ENCODE peak calls at places on chromosomes 16 and 17, in four cellular contexts. P, Q, I and X are unnamed samples.

GRCh38 chr16:75075688-75076268 is 40.8 kb downstream of the LDHD start:
- DNase-seq in P (no peak), Q (no peak), I (no peak), X (no peak)

GRCh38 chr17:15973016-15973415 is 26.5 kb downstream of the ZSWIM7 start:
- DNase-seq in P (no peak), Q (no peak), I (no peak), X (no peak)

GRCh38 chr17:81097943-81098308 is 63.0 kb downstream of the BAIAP2 start:
- DNase-seq in P (peak; percentile 12), Q (no peak), I (peak; percentile 25), X (no peak)

GRCh38 chr17:68247445-68248198 is at the start of gene AMZ2:
- DNase-seq in P (peak; percentile 77), Q (peak; percentile 61), I (peak; percentile 93), X (peak; percentile 80)

GRCh38 chr17:68771867-68772515 is 170.8 kb upstream of the FAM20A start:
- DNase-seq in P (peak; percentile 69), Q (peak; percentile 15), I (peak; percentile 29), X (no peak)

GRCh38 chr17:74978240-74978639 is 5.7 kb upstream of the HID1 start:
- DNase-seq in P (no peak), Q (no peak), I (no peak), X (no peak)

GRCh38 chr17:46782250-46782953 is 36.1 kb downstream of the WNT3 start:
- DNase-seq in P (no peak), Q (no peak), I (no peak), X (no peak)

GRCh38 chr16:77434022-77434364 is 841 bp downstream of the ADAMTS18 start:
- DNase-seq in P (no peak), Q (no peak), I (no peak), X (no peak)

GRCh38 chr17:73815474-73815873 is 171.2 kb upstream of the SDK2 start:
- DNase-seq in P (no peak), Q (no peak), I (no peak), X (no peak)

GRCh38 chr17:63445571-63446217 is 412 bp downstream of the CYB561 start:
- DNase-seq in P (no peak), Q (no peak), I (no peak), X (no peak)

GRCh38 chr16:69166221-69166833 is 20.6 kb upstream of the SNTB2 start:
- DNase-seq in P (peak; percentile 28), Q (no peak), I (no peak), X (no peak)

GRCh38 chr16:14117051-14117450 is 45.9 kb downstream of the MRTFB start:
- DNase-seq in P (no peak), Q (no peak), I (no peak), X (no peak)

GRCh38 chr16:81606039-81606438 is 161.4 kb downstream of the CMIP start:
- DNase-seq in P (no peak), Q (no peak), I (no peak), X (no peak)

GRCh38 chr16:24544640-24545039 is 5.3 kb downstream of the RBBP6 start:
- DNase-seq in P (no peak), Q (no peak), I (no peak), X (no peak)

GRCh38 chr17:59487161-59487873 is 78.1 kb upstream of the DHX40 start:
- DNase-seq in P (no peak), Q (no peak), I (no peak), X (no peak)

GRCh38 chr17:55086635-55087058 is 118.1 kb downstream of the STXBP4 start:
- DNase-seq in P (peak; percentile 69), Q (peak; percentile 46), I (no peak), X (peak; percentile 75)

GRCh38 chr17:78993981-78994671 is 14.4 kb upstream of the LGALS3BP start:
- DNase-seq in P (no peak), Q (no peak), I (no peak), X (no peak)

GRCh38 chr16:67100569-67101300 is 9.0 kb upstream of the PHAF1 start:
- DNase-seq in P (no peak), Q (no peak), I (no peak), X (no peak)

GRCh38 chr16:89446136-89446974 is 44.0 kb downstream of the ANKRD11 start:
- DNase-seq in P (no peak), Q (no peak), I (no peak), X (no peak)

GRCh38 chr16:17245727-17246576 is 224.8 kb downstream of the XYLT1 start:
- DNase-seq in P (no peak), Q (no peak), I (no peak), X (no peak)

GRCh38 chr17:67243284-67243683 is 1.7 kb downstream of the HELZ start:
- DNase-seq in P (no peak), Q (no peak), I (no peak), X (no peak)
- H3K4me3 ChIP-seq in P (peak overlapping the region; percentile 18), Q (peak overlapping the region; percentile 91), I (no peak overlapping the region), X (no peak overlapping the region)

DNA sequence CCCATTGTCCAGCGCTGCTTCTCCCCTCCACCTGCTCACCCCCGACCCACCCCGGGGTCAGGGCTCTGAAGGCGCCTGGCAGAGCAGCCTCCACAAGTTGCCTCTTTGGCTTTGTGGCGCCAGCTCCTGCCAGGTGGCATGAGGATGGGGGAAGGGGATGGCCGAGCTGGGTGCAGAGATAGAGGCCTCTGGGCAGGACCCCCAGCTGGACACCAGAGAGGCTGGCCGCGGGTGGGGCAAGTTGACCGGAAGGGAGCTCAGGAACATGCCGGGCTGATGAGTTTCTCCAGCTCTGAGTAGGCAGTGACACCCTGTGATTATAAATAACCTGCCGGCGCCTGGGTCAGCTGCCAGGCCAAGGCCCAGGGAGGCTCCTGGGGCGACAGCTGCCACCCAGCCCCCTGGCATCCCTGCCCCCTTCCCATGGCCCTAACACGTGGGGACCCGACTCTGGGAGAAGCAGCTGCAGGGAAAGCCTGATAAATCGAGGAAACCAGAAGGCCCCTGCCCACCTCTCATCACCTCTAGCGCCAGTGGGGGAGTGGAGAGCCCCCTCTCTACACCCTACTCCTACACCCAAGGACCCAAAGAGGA is 729 bp downstream of the P2RX5 start:
- DNase-seq in P (no peak), Q (no peak), I (peak; percentile 48), X (no peak)
- H3K4me3 ChIP-seq in P (peak overlapping the region; percentile 60), Q (peak overlapping the region; percentile 58), I (peak overlapping the region; percentile 49), X (peak overlapping the region; percentile 54)

DNA sequence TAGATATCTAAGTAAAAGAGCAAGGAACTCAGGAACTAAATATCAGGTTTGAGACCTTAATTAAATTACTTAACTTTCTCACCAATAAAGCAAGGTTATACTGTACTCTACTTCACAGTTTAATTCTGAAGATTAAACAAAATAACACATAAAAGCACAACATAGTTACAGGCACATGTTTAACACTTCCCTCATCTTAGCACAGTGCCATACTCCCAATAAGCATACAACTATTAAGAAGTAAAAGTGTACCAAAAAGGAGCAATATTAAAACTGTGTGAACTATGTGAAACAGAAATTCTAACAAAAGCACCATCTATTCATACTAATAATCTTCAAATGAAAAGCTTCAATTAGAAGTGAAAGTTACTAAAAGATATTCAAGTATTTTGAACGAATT is 2.2 kb downstream of the APPBP2 start:
- DNase-seq in P (no peak), Q (no peak), I (no peak), X (no peak)
- H3K4me3 ChIP-seq in P (peak overlapping the region; percentile 99), Q (peak overlapping the region; percentile 99), I (peak overlapping the region; percentile 97), X (peak overlapping the region; percentile 99)

DNA sequence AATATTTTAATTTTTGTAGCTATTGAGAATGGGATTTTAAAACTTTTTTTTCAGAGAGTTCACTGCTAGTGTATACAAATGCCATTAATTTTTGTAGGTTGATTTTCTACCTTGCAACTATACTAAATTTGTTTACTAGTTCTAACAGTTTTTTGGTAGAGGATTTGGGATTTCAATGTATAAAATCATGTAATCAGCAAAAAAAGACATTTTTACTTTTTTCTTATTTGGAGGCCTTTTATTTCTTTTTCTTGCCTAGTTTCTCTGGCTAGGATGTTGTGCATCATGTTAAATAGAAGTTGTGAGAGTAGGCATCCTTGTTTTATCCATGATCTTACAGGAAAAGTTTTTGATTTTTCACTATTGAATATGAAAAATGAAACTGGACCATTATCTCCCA is 602.9 kb upstream of the KIF2B start:
- DNase-seq in P (no peak), Q (no peak), I (no peak), X (no peak)
- H3K4me3 ChIP-seq in P (no peak overlapping the region), Q (no peak overlapping the region), I (no peak overlapping the region), X (no peak overlapping the region)

GRCh38 chr16:28933176-28933575 is 1.4 kb downstream of the CD19 start:
- DNase-seq in P (no peak), Q (no peak), I (no peak), X (no peak)
- H3K4me3 ChIP-seq in P (no peak overlapping the region), Q (no peak overlapping the region), I (no peak overlapping the region), X (no peak overlapping the region)